ENCODE peak calls at places on chromosomes 1 and 21, in nine cellular contexts. D, N, S, F, J, K, C, W and R are unnamed samples.

GRCh38 chr1:235266967-235267366 is 61.0 kb downstream of the ARID4B start:
- ATAC-seq in K (no peak), J (no peak), F (no peak), N (no peak), C (no peak), W (no peak), D (no peak), S (no peak), R (no peak)

GRCh38 chr21:43574741-43575465 is 84.4 kb downstream of the HSF2BP start:
- ATAC-seq in S (peak), N (no peak), J (no peak), D (peak), W (no peak), F (peak), K (no peak), C (peak), R (no peak)

GRCh38 chr1:34370748-34371147 is 194.0 kb downstream of the C1orf94 start:
- ATAC-seq in C (no peak), S (no peak), F (no peak), D (no peak), K (no peak), W (no peak), J (no peak), N (no peak), R (no peak)

GRCh38 chr1:85581802-85582686 is 1.5 kb downstream of the CCN1 start:
- ATAC-seq in D (peak), K (no peak), J (no peak), F (peak), W (peak), N (no peak), S (peak), C (peak), R (no peak)

GRCh38 chr1:41876533-41877445 is 41.9 kb downstream of the HIVEP3 start:
- ATAC-seq in K (no peak), J (no peak), S (peak), N (peak), W (no peak), F (peak), C (no peak), D (no peak), R (no peak)

GRCh38 chr1:204879351-204879750 is 8.7 kb downstream of the NFASC start:
- ATAC-seq in C (peak), S (peak), K (no peak), D (peak), W (no peak), J (no peak), N (no peak), F (no peak), R (no peak)

GRCh38 chr1:143720087-143721023 is 251.4 kb downstream of the FAM72C start:
- ATAC-seq in J (peak), K (no peak), S (peak), D (peak), C (no peak), F (peak), N (peak), W (peak), R (no peak)

GRCh38 chr1:113146242-113147072 is 73.5 kb downstream of the LRIG2 start:
- ATAC-seq in S (no peak), W (peak), N (peak), K (peak), C (no peak), D (no peak), F (no peak), J (no peak), R (peak)

GRCh38 chr1:27609210-27609555 is 5.2 kb upstream of the AHDC1 start:
- ATAC-seq in K (no peak), J (peak), D (no peak), S (no peak), N (peak), C (no peak), W (no peak), F (peak), R (no peak)

GRCh38 chr1:175089319-175089718 is 21.7 kb downstream of the TNN start:
- ATAC-seq in N (no peak), F (no peak), D (no peak), W (no peak), K (no peak), C (peak), S (no peak), J (no peak), R (no peak)

GRCh38 chr1:51691920-51692319 is 75.0 kb downstream of the OSBPL9 start:
- ATAC-seq in F (no peak), K (no peak), J (no peak), D (no peak), N (no peak), S (no peak), C (no peak), W (no peak), R (no peak)

GRCh38 chr1:180489313-180489712 is 13.1 kb downstream of the ACBD6 start:
- ATAC-seq in K (no peak), J (no peak), S (no peak), D (no peak), F (no peak), C (no peak), N (no peak), W (no peak), R (no peak)

GRCh38 chr1:30675761-30676160 is 47.6 kb downstream of the MATN1 start:
- ATAC-seq in D (no peak), C (no peak), K (no peak), J (no peak), S (peak), F (no peak), N (no peak), W (no peak), R (no peak)

GRCh38 chr21:46151261-46151988 is 4.0 kb downstream of the FTCD start:
- ATAC-seq in N (no peak), W (no peak), F (no peak), K (no peak), C (no peak), J (no peak), D (no peak), S (no peak), R (no peak)

GRCh38 chr1:221161571-221162041 is 282.4 kb downstream of the HLX start:
- ATAC-seq in C (no peak), K (no peak), N (no peak), W (no peak), S (peak), J (no peak), F (no peak), D (peak), R (no peak)

GRCh38 chr1:223774133-223774811 is 61.9 kb downstream of the CAPN2 start:
- ATAC-seq in J (no peak), S (no peak), F (no peak), C (no peak), K (no peak), N (peak), W (no peak), D (no peak), R (no peak)

GRCh38 chr1:194640322-194640721 is 1453.9 kb upstream of the B3GALT2 start:
- ATAC-seq in C (no peak), F (no peak), N (no peak), W (no peak), K (no peak), S (no peak), D (no peak), J (no peak), R (no peak)

GRCh38 chr1:3192359-3192758 is 123.4 kb downstream of the PRDM16 start:
- ATAC-seq in W (no peak), K (no peak), F (no peak), N (no peak), D (no peak), S (no peak), C (no peak), J (no peak), R (no peak)

GRCh38 chr1:43668956-43669355 is 19.0 kb downstream of the KDM4A start:
- ATAC-seq in D (no peak), N (no peak), J (no peak), S (no peak), F (no peak), K (no peak), C (no peak), W (no peak), R (no peak)

GRCh38 chr21:34215911-34216310 is 142.5 kb downstream of the MRPS6 start:
- ATAC-seq in J (no peak), W (no peak), C (peak), N (no peak), S (no peak), K (no peak), F (no peak), D (no peak), R (no peak)

GRCh38 chr1:178672434-178672833 is 52.6 kb upstream of the RALGPS2 start:
- ATAC-seq in N (no peak), K (no peak), W (no peak), J (no peak), C (no peak), F (no peak), S (no peak), D (no peak), R (no peak)

GRCh38 chr1:228009828-228010775 is 3.3 kb downstream of the WNT3A start:
- ATAC-seq in K (peak), N (no peak), J (peak), D (no peak), S (no peak), F (peak), W (peak), C (no peak), R (no peak)

GRCh38 chr21:40754466-40754865 is 92.5 kb downstream of the DSCAM start:
- ATAC-seq in W (no peak), N (no peak), F (peak), D (no peak), J (no peak), K (no peak), C (no peak), S (peak), R (no peak)

GRCh38 chr1:165383067-165383466 is 26.6 kb upstream of the LMX1A start:
- ATAC-seq in F (peak), N (no peak), C (peak), K (no peak), W (no peak), S (peak), D (peak), J (no peak), R (no peak)

GRCh38 chr21:43712268-43712942 is 6.5 kb upstream of the PDXK start:
- ATAC-seq in D (peak), F (peak), J (no peak), S (peak), W (peak), K (no peak), N (no peak), C (peak), R (no peak)

GRCh38 chr1:183267646-183268431 is 81.8 kb downstream of the LAMC2 start:
- ATAC-seq in D (peak), C (peak), F (no peak), W (no peak), N (no peak), S (peak), J (no peak), K (no peak), R (no peak)

GRCh38 chr1:78673120-78673519 is 23.5 kb downstream of the IFI44 start:
- ATAC-seq in C (no peak), J (no peak), F (no peak), N (peak), W (no peak), S (no peak), K (peak), D (no peak), R (no peak)

GRCh38 chr1:162712317-162713029 is 78.0 kb upstream of the HSD17B7 start:
- ATAC-seq in C (no peak), W (no peak), J (no peak), K (no peak), D (no peak), N (no peak), S (peak), F (peak), R (no peak)

GRCh38 chr1:162566870-162567269 is 5.3 kb downstream of the UAP1 start:
- ATAC-seq in N (no peak), F (no peak), J (no peak), W (no peak), K (no peak), S (no peak), D (no peak), C (no peak), R (no peak)